ENCODE peak calls at places on chromosomes 3 and 15, in ten cellular contexts. U is nephron progenitor cell, W is astrocyte of the cerebellum, T is astrocyte of the spinal cord, P is fibroblast of pulmonary artery, B is psoas muscle, H is foreskin keratinocyte, C is lower leg skin, Q is breast epithelium, M is ovary. X is an unnamed sample.
A peak's percentile ranks its signal among the peaks of the same experiment; 100 is the strongest.

GRCh38 chr3:128584412-128585020 is 66.1 kb downstream of the RPN1 start:
- DNase-seq in U (peak; percentile 55), W (no peak), T (peak; percentile 61), P (peak; percentile 83), B (peak; percentile 68), H (peak; percentile 24), C (no peak), Q (peak; percentile 73), M (peak; percentile 59), X (peak; percentile 72)

GRCh38 chr3:15955968-15956367 is 158.2 kb upstream of the ANKRD28 start:
- DNase-seq in U (no peak), W (no peak), T (peak; percentile 34), P (peak; percentile 20), B (no peak), H (no peak), C (no peak), Q (no peak), M (no peak), X (no peak)

GRCh38 chr3:10142707-10143560 is 1.4 kb downstream of the VHL start:
- DNase-seq in U (no peak), W (no peak), T (no peak), P (peak; percentile 37), B (no peak), H (no peak), C (peak; percentile 87), Q (no peak), M (no peak), X (peak; percentile 33)

GRCh38 chr3:12097972-12098371 is 60.7 kb downstream of the TIMP4 start:
- DNase-seq in U (no peak), W (no peak), T (no peak), P (peak; percentile 1), B (no peak), H (no peak), C (no peak), Q (no peak), M (no peak), X (no peak)

GRCh38 chr15:79635149-79635771 is 203.1 kb downstream of the MINAR1 start:
- DNase-seq in U (no peak), W (no peak), T (no peak), P (no peak), B (no peak), H (no peak), C (no peak), Q (no peak), M (no peak), X (no peak)

GRCh38 chr3:11624161-11624560 is 19.6 kb downstream of the VGLL4 start:
- DNase-seq in U (no peak), W (no peak), T (no peak), P (peak; percentile 69), B (no peak), H (no peak), C (no peak), Q (no peak), M (no peak), X (peak; percentile 93)

GRCh38 chr3:107431298-107432012 is 54.2 kb downstream of the CCDC54 start:
- DNase-seq in U (peak; percentile 65), W (peak; percentile 24), T (peak; percentile 67), P (peak; percentile 58), B (peak; percentile 77), H (no peak), C (peak; percentile 94), Q (peak; percentile 73), M (peak; percentile 83), X (peak; percentile 51)

GRCh38 chr3:104316118-104316517 is 1050.6 kb upstream of the ALCAM start:
- DNase-seq in U (no peak), W (no peak), T (peak; percentile 8), P (no peak), B (no peak), H (peak; percentile 7), C (no peak), Q (no peak), M (no peak), X (no peak)

GRCh38 chr15:90230071-90230494 is 3.7 kb downstream of the CIB1 start:
- DNase-seq in U (no peak), W (no peak), T (no peak), P (no peak), B (peak; percentile 46), H (no peak), C (no peak), Q (no peak), M (no peak), X (no peak)

DNA sequence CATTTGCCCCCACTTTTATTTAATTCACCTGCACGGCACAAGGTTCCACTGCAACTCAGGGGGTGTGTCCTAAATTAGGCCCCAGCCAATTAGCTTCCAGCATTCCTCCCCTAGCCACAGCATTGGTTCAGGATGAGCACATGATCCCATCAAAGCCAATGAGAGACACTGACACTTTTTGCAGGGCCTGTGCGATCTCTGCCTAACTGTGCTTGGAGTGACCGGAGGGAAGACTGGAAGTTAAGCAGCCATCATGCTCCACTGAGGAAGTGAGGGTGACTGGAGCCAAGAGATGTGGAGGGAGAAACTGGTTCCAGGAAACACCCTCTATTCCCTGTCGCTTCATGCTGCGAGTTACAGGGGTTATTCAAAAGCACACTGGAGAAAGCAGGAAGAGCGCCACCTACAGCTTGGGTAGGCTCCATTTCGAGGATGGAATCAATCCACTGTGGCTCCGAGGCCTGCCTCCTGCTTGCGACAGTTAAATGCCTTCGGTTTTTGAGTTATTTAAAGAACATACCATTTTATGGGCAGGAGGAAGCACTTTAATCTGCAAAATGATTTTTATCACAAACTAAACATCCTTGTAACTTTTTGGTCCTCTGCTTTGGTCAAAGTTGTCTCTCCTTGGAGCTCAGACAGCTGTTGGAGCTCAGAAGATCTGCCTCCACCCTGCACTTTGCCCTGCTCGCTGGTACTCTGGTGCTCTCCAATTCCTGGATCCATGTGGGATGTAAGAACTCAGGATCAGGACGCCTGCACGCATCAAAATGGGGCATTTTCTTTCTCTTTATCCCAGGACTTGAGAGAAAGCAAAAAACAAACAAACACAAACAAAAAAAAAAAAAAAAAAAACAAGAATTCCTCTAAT is 122.4 kb upstream of the WNT5A start:
- DNase-seq in U (no peak), W (no peak), T (no peak), P (no peak), B (no peak), H (no peak), C (no peak), Q (no peak), M (no peak), X (no peak)
- TF ChIP-seq CTCF in U (no peak), W (no peak), T (no peak), P (no peak), B (no peak), H (peak; percentile 43), C (no peak), Q (no peak), M (no peak), X (no peak)

GRCh38 chr3:126017310-126017709 is 48.3 kb downstream of the ROPN1B start:
- DNase-seq in U (no peak), W (no peak), T (no peak), P (no peak), B (no peak), H (no peak), C (no peak), Q (no peak), M (no peak), X (no peak)

GRCh38 chr3:126013742-126014141 is 44.8 kb downstream of the ROPN1B start:
- DNase-seq in U (no peak), W (no peak), T (peak; percentile 22), P (no peak), B (no peak), H (peak; percentile 10), C (peak; percentile 62), Q (no peak), M (no peak), X (no peak)

GRCh38 chr3:126016616-126017015 is 47.6 kb downstream of the ROPN1B start:
- DNase-seq in U (no peak), W (no peak), T (no peak), P (no peak), B (no peak), H (no peak), C (no peak), Q (no peak), M (no peak), X (no peak)

GRCh38 chr3:126015075-126015474 is 46.1 kb downstream of the ROPN1B start:
- DNase-seq in U (no peak), W (no peak), T (no peak), P (no peak), B (no peak), H (no peak), C (peak; percentile 79), Q (no peak), M (no peak), X (no peak)

DNA sequence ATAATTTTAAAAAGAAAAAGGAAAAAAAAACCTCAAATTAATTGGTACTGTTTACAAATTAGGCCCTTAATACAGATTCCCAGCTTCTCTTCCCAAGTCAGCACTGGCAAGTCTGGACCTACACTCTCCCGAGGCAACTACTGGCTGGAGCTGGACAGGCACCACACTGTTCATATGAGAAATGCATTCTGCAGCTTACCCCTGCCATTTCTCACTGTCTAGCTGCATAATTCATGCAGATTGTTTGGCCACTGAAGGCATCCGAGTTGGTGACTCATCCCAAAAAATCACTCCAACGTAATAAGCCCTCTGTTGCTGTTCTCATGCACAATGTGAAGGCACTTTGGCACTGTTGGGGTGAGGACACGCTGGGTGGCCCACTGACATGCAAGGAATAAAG is 45.3 kb downstream of the ROPN1B start:
- DNase-seq in U (no peak), W (peak; percentile 19), T (peak; percentile 17), P (peak; percentile 39), B (no peak), H (peak; percentile 14), C (no peak), Q (no peak), M (no peak), X (no peak)
- TF ChIP-seq CTCF in U (no peak), W (no peak), T (no peak), P (no peak), B (no peak), H (no peak), C (no peak), Q (no peak), M (no peak), X (no peak)

DNA sequence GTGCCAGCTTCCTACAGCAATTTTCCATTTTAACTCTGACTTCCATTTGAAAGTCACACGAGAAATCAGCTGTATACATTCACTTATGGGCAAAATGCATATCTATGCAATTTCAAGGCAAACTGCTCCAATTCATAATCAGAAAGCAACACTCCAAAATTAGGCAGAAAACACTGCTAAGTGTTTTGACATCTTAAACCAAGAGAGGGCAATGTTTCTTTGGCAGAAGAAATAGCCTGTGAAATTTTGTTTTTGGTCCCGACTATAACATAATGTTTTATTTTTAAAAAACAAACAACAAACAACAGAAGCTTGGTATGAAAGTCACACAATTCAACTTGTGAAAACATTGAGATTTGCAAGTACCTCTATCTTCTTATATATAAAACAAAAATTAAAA is 42.6 kb downstream of the GOLIM4 start:
- DNase-seq in U (no peak), W (no peak), T (no peak), P (peak; percentile 16), B (no peak), H (no peak), C (no peak), Q (no peak), M (no peak), X (no peak)
- TF ChIP-seq CTCF in U (no peak), W (peak; percentile 16), T (peak; percentile 25), P (peak; percentile 37), B (no peak), H (peak; percentile 54), C (no peak), Q (no peak), M (no peak), X (no peak)

GRCh38 chr3:70359711-70360110 is 47.3 kb upstream of the MDFIC2 start:
- DNase-seq in U (no peak), W (no peak), T (no peak), P (no peak), B (no peak), H (no peak), C (no peak), Q (no peak), M (no peak), X (no peak)

GRCh38 chr3:70360985-70361384 is 48.5 kb upstream of the MDFIC2 start:
- DNase-seq in U (no peak), W (peak; percentile 8), T (peak; percentile 74), P (peak; percentile 32), B (no peak), H (no peak), C (no peak), Q (no peak), M (no peak), X (no peak)

GRCh38 chr3:70358978-70359580 is 46.6 kb upstream of the MDFIC2 start:
- DNase-seq in U (no peak), W (peak; percentile 33), T (peak; percentile 59), P (peak; percentile 60), B (no peak), H (no peak), C (no peak), Q (no peak), M (no peak), X (peak; percentile 6)
- TF ChIP-seq CTCF in U (peak; percentile 59), W (peak; percentile 64), T (peak; percentile 73), P (peak; percentile 59), B (peak; percentile 35), H (peak; percentile 65), C (no peak), Q (peak; percentile 55), M (no peak), X (peak; percentile 57)